ENCODE peak calls at places on chromosomes 3 and 15, in ten cellular contexts. I is ovary, C is body of pancreas, Y is IMR-90, E is esophagus muscularis mucosa, Q is prostate gland, Z is endothelial cell of umbilical vein, J is uterus, G is thyroid gland, T is breast epithelium. S is an unnamed sample.
A peak's percentile ranks its signal among the peaks of the same experiment; 100 is the strongest.

GRCh38 chr3:10557783-10558373 is 52.5 kb upstream of the ATP2B2 start:
- DNase-seq in E (peak; percentile 60), Y (peak; percentile 37), Z (no peak), I (no peak), C (no peak), Q (no peak), J (no peak), T (peak; percentile 41), G (no peak), S (no peak)

GRCh38 chr3:159174715-159175390 is 373.0 kb downstream of the MFSD1 start:
- DNase-seq in G (no peak), T (no peak), Y (no peak), E (no peak), C (no peak), I (no peak), Q (no peak), J (no peak), Z (no peak), S (no peak)

GRCh38 chr15:41917767-41918430 is 24.0 kb upstream of the SPTBN5 start:
- DNase-seq in J (no peak), E (no peak), Z (peak; percentile 71), C (peak; percentile 83), T (peak; percentile 51), Y (peak; percentile 84), I (no peak), Q (no peak), G (no peak), S (peak; percentile 56)

GRCh38 chr15:27495963-27496459 is 525.0 kb downstream of the GABRG3 start:
- DNase-seq in J (no peak), E (peak; percentile 90), Q (no peak), G (no peak), Z (no peak), Y (no peak), T (no peak), I (no peak), C (no peak), S (no peak)

GRCh38 chr3:98246142-98246541 is 17.9 kb upstream of the OR5H6 start:
- DNase-seq in E (no peak), G (no peak), T (no peak), I (no peak), Z (no peak), Q (no peak), J (no peak), Y (no peak), C (no peak), S (no peak)

GRCh38 chr15:22823495-22824128 is 14.9 kb upstream of the NIPA2 start:
- DNase-seq in E (no peak), Q (no peak), Z (no peak), G (no peak), Y (no peak), I (no peak), J (no peak), C (no peak), T (no peak), S (no peak)

GRCh38 chr15:35737521-35737920 is 191.6 kb upstream of the DPH6 start:
- DNase-seq in C (no peak), I (no peak), T (no peak), Z (no peak), J (no peak), Y (peak; percentile 33), Q (no peak), E (no peak), G (no peak), S (no peak)

GRCh38 chr3:50445919-50446318 is 57.5 kb downstream of the CACNA2D2 start:
- DNase-seq in I (no peak), Q (peak; percentile 61), G (no peak), T (peak; percentile 71), Y (no peak), E (no peak), C (peak; percentile 79), Z (no peak), J (no peak), S (peak; percentile 87)

GRCh38 chr3:115903843-115904242 is 280.5 kb downstream of the GAP43 start:
- DNase-seq in J (no peak), E (no peak), Q (no peak), Y (peak; percentile 23), G (no peak), T (no peak), I (no peak), Z (no peak), C (no peak), S (no peak)

GRCh38 chr3:177563381-177563780 is 366.1 kb upstream of the TBL1XR1 start:
- DNase-seq in T (no peak), Y (peak; percentile 24), G (no peak), E (no peak), J (no peak), I (no peak), Z (no peak), Q (no peak), C (no peak), S (no peak)

GRCh38 chr15:88982304-88982945 is 69.2 kb upstream of the MFGE8 start:
- DNase-seq in T (no peak), Y (peak; percentile 83), Q (no peak), G (peak; percentile 9), I (no peak), C (peak; percentile 53), E (no peak), J (peak; percentile 85), Z (no peak), S (no peak)

GRCh38 chr3:13143381-13144004 is 70.3 kb upstream of the IQSEC1 start:
- DNase-seq in G (no peak), Z (no peak), E (no peak), I (no peak), T (peak; percentile 49), C (peak; percentile 4), Y (no peak), J (no peak), Q (no peak), S (no peak)

GRCh38 chr15:99275061-99275460 is 23.8 kb downstream of the LRRC28 start:
- DNase-seq in T (no peak), G (no peak), C (no peak), J (no peak), Q (no peak), I (no peak), Y (no peak), Z (no peak), E (no peak), S (no peak)

GRCh38 chr3:126557415-126557745 is 1.4 kb downstream of the C3orf22 start:
- DNase-seq in E (peak; percentile 77), Z (no peak), J (peak; percentile 5), Y (no peak), C (no peak), T (no peak), I (no peak), G (no peak), Q (no peak), S (peak; percentile 21)

DNA sequence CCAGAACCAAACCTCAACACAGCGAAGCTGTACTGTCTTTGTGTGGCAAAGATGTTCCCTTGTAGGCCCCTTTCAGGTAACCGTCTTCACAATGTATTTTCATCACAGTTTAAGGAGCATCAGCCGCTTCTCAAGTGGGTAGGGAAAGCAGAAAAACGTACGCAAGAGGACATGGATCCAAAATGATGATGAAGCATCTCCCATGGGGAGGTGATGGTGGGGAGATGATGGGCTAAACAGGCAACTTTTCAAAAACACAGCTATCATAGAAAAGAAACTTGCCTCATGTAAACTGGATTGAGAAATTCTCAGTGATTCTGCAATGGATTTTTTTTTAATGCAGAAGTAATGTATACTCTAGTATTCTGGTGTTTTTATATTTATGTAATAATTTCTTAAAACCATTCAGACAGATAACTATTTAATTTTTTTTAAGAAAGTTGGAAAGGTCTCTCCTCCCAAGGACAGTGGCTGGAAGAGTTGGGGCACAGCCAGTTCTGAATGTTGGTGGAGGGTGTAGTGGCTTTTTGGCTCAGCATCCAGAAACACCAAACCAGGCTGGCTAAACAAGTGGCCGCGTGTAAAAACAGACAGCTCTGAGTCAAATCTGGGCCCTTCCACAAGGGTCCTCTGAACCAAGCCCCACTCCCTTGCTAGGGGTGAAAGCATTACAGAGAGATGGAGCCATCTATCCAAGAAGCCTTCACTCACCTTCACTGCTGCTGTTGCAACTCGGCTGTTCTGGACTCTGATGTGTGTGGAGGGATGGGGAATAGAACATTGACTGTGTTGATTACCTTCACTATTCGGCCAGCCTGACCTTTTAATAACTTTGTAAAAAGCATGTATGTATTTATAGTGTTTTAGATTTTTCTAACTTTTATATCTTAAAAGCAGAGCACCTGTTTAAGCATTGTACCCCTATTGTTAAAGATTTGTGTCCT is 60.0 kb downstream of the AAGAB start:
- DNase-seq in I (peak; percentile 67), Y (no peak), J (no peak), T (no peak), Q (no peak), C (no peak), E (peak; percentile 91), Z (no peak), G (peak; percentile 89), S (no peak)
- TF ChIP-seq POLR2A in I (no peak), Y (no peak), J (no peak), T (no peak), Q (no peak), C (no peak), E (peak; percentile 24), Z (no peak), G (no peak), S (no peak)

DNA sequence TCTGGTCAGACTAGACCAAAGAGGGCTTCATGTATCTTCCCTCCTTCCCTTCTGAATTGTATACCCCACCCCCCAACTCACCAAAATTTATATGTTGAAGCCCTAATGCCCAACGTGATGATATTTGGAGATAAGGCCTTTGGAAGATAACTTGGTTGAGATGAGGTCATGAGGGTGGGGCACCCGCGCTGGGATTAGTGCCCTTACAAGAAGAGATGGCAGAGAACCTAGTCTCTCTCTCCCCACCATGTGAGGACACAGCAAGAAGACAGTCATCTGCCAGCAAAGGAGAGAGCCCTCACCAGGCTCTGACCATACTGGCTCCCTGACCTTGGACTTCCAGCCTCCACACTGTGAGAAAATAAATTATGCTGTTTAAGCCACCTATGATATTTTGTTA is 13.5 kb downstream of the PLCD1 start:
- DNase-seq in Z (no peak), G (no peak), E (no peak), T (no peak), Y (no peak), J (no peak), I (no peak), Q (no peak), C (no peak), S (no peak)
- H3K36me3 ChIP-seq in Z (peaks cover 7% of the 10 kb centered on the region), G (peaks cover 19% of the 10 kb centered on the region), E (peaks cover 61% of the 10 kb centered on the region), T (peaks cover 19% of the 10 kb centered on the region), Y (peaks cover 31% of the 10 kb centered on the region), J (no peaks in the 10 kb centered on the region), I (no peaks in the 10 kb centered on the region), Q (no peaks in the 10 kb centered on the region), C (peaks cover 4% of the 10 kb centered on the region), S (peaks cover 79% of the 10 kb centered on the region)

DNA sequence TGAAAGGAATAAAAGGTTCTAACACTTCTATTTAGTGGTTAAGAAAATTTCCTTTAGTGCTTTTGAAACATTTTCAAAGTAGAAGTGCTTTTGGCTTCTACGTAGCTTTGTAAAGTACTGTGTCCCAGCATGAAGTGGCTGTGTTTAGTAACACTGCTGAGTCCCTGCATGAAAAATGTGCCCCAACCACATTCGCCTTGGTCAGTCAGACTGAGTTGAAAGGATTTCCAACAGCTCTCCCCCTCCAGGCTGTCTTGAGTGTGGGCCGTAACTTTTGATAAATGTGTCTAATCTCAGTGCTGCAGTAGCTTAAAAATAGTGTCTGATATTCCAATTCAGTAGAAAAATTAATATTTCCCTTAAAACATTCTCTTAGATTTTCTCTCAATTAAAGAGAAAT is 115.0 kb downstream of the NR1D2 start:
- DNase-seq in Z (no peak), Y (peak; percentile 53), J (no peak), E (no peak), T (no peak), Q (peak; percentile 45), G (peak; percentile 89), C (no peak), I (no peak), S (no peak)
- TF ChIP-seq CTCF in Z (no peak), Y (no peak), J (no peak), E (no peak), T (no peak), Q (no peak), G (no peak), C (no peak), I (no peak), S (no peak)

GRCh38 chr15:81098884-81099601 is 35.0 kb upstream of the CFAP161 start:
- DNase-seq in G (peak; percentile 14), Z (peak; percentile 66), I (no peak), T (no peak), Q (no peak), E (peak; percentile 91), Y (peak; percentile 36), C (no peak), J (peak; percentile 62), S (no peak)
- TF ChIP-seq POLR2A in G (no peak), Z (no peak), I (no peak), T (no peak), Q (no peak), E (no peak), Y (no peak), C (no peak), J (no peak), S (no peak)

S was measured in stomach.